ENCODE peak calls at places on chromosome 20, in seven cellular contexts. S is heart left ventricle, E is K562, G is stomach, Q is GM12878, Z is sigmoid colon, J is HepG2. Y is an unnamed sample.

GRCh38 chr20:44692932-44693476 is 22.2 kb upstream of the CCN5 start:
- DNase-seq in Q (no peak), Z (peak), S (peak), E (no peak), J (peak), G (peak), Y (peak)

GRCh38 chr20:61797200-61797599 is 268.5 kb downstream of the TAF4 start:
- DNase-seq in Q (no peak), J (no peak), S (no peak), E (no peak), G (no peak), Z (no peak), Y (no peak)

GRCh38 chr20:57323034-57323433 is 6.6 kb upstream of the SPO11 start:
- DNase-seq in J (no peak), S (no peak), G (no peak), Q (no peak), Z (no peak), E (no peak), Y (no peak)

GRCh38 chr20:7924692-7925091 is 15.6 kb downstream of the HAO1 start:
- DNase-seq in G (no peak), E (no peak), Z (no peak), Q (no peak), J (peak), S (no peak), Y (no peak)

GRCh38 chr20:33261465-33261864 is 21.5 kb upstream of the BPIFB1 start:
- DNase-seq in Q (no peak), E (no peak), G (no peak), S (no peak), J (no peak), Z (no peak), Y (no peak)

GRCh38 chr20:17541996-17542395 is 10.8 kb upstream of the BFSP1 start:
- DNase-seq in Q (no peak), E (no peak), S (no peak), G (no peak), Z (no peak), J (no peak), Y (no peak)

GRCh38 chr20:51628533-51629398 is 86.2 kb upstream of the NFATC2 start:
- DNase-seq in G (no peak), S (no peak), Z (no peak), J (peak), E (no peak), Q (no peak), Y (no peak)

GRCh38 chr20:18225652-18226051 is 62.7 kb upstream of the ZNF133 start:
- DNase-seq in E (no peak), J (no peak), Z (no peak), Q (no peak), G (no peak), S (no peak), Y (no peak)

GRCh38 chr20:1417273-1417672 is 24.4 kb upstream of the FKBP1A start:
- DNase-seq in Z (no peak), S (no peak), Q (no peak), J (peak), G (no peak), E (no peak), Y (peak)

GRCh38 chr20:50628853-50629674 is 62.3 kb downstream of the RIPOR3 start:
- DNase-seq in J (no peak), Z (no peak), G (no peak), E (no peak), S (no peak), Q (no peak), Y (no peak)

GRCh38 chr20:17660667-17661066 is 21.4 kb downstream of the RRBP1 start:
- DNase-seq in Q (no peak), J (no peak), G (no peak), S (peak), Z (peak), E (no peak), Y (no peak)

GRCh38 chr20:16922834-16923233 is 174.7 kb downstream of the OTOR start:
- DNase-seq in Z (no peak), E (no peak), J (no peak), Q (no peak), G (no peak), S (no peak), Y (no peak)

GRCh38 chr20:34571753-34572152 is 13.2 kb downstream of the MAP1LC3A start:
- DNase-seq in E (no peak), G (no peak), Q (no peak), S (no peak), J (no peak), Z (no peak), Y (no peak)

GRCh38 chr20:21235713-21236445 is 67.3 kb upstream of the XRN2 start:
- DNase-seq in S (peak), Q (no peak), G (peak), E (peak), J (peak), Z (no peak), Y (peak)
- H3K27ac ChIP-seq in S (no peak), Q (no peak), G (no peak), E (no peak), J (no peak), Z (peak), Y (no peak)

GRCh38 chr20:25058051-25058796 is at the start of gene ACSS1:
- DNase-seq in Q (peak), E (peak), J (no peak), S (peak), Z (peak), G (peak), Y (no peak)
- TF ChIP-seq POLR2A in Q (peak), E (no peak), J (no peak), S (peak), Z (no peak), G (no peak), Y (no peak)

DNA sequence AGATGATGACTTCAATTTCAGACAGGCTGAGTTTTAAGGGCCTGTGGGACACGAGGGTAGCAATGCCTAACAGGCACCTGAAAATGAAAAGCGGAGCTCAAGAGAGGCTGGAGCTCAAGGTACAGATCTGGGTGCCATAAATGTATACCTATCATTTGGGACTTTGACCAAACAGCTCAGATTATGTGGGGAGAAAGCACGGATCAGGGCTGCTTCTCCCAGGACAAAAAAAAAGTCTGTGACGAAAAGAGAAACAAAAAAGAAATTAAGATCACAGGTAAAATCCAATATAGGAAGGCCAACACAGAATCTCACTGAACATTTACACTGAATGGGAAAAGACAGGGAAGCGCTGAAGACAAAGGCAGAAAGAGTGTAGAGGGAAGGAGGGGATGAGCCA is 1.9 kb downstream of the PRELID3B start:
- DNase-seq in Z (no peak), E (no peak), J (no peak), Q (no peak), S (no peak), G (no peak), Y (no peak)
- H3K27ac ChIP-seq in Z (no peak), E (no peak), J (no peak), Q (peak), S (no peak), G (no peak), Y (no peak)

GRCh38 chr20:35698298-35699126 is 640 bp downstream of the NFS1 start:
- DNase-seq in S (no peak), J (no peak), Z (peak), G (peak), E (peak), Q (no peak), Y (no peak)

GRCh38 chr20:35697696-35698297 is 1.4 kb downstream of the NFS1 start:
- DNase-seq in Q (no peak), S (no peak), Z (peak), G (peak), E (no peak), J (peak), Y (no peak)

GRCh38 chr20:35699914-35700624 is 864 bp downstream of the ROMO1 start:
- DNase-seq in Z (peak), S (no peak), J (no peak), E (no peak), G (no peak), Q (no peak), Y (no peak)

GRCh38 chr20:35700625-35701148 is 1.5 kb downstream of the ROMO1 start:
- DNase-seq in Z (peak), S (no peak), G (peak), J (no peak), Q (no peak), E (no peak), Y (no peak)

DNA sequence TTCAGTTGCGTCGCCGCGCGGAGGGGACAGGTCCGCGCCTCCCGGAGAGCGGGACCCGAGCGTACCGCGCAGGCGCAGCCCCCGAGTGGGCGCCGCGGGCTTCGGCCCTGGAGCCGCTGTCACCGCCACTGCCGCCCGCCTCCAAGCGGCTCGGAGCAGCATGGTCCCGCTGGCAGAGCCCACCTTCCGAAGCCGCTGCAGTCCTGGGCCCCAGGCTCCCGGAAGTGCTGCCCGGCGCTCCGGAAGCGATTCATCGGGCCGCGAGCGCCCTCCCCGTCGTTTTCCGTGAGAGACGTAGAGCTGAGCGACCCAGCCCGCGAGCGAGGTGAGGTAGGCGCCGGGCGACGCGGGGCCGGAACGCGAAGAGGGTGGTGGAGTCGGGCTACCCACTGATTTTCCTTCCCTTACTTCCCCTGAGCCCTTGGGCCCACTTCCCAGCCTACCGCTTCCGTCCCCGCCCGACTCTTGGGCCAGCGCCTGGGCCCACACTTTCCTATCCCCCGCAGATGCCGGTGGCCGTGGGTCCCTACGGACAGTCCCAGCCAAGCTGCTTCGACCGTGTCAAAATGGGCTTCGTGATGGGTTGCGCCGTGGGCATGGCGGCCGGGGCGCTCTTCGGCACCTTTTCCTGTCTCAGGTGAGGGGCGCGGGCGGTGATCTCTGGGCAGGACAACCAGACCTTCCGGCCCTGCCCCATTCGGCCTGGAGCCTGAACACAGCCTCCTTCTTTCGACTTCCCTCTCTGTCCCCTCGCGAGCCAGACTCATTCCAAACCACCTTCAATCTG is at the start of the genes NFS1 and ROMO1:
- DNase-seq in Q (peak), G (peak), E (peak), J (peak), S (peak), Z (peak), Y (peak)
- TF ChIP-seq POLR2A in Q (peak), G (no peak), E (peak), J (peak), S (peak), Z (peak), Y (peak)

GRCh38 chr20:4967752-4968477 is 33.4 kb downstream of the SLC23A2 start:
- DNase-seq in E (no peak), Z (no peak), G (no peak), J (peak), S (no peak), Q (no peak), Y (no peak)

GRCh38 chr20:4972506-4973251 is 28.6 kb downstream of the SLC23A2 start:
- DNase-seq in J (no peak), S (no peak), Z (no peak), Q (no peak), G (no peak), E (no peak), Y (no peak)

GRCh38 chr20:4971064-4971463 is 30.2 kb downstream of the SLC23A2 start:
- DNase-seq in J (no peak), Z (no peak), E (no peak), G (no peak), S (no peak), Q (no peak), Y (no peak)

GRCh38 chr20:4978050-4978918 is 23.0 kb downstream of the SLC23A2 start:
- DNase-seq in Q (no peak), Z (no peak), J (no peak), E (no peak), G (no peak), S (no peak), Y (no peak)

GRCh38 chr20:4973330-4974097 is 27.8 kb downstream of the SLC23A2 start:
- DNase-seq in J (peak), G (peak), S (no peak), Q (peak), E (no peak), Z (peak), Y (no peak)
- H3K27ac ChIP-seq in J (peak), G (peak), S (peak), Q (peak), E (no peak), Z (peak), Y (no peak)

GRCh38 chr20:38472513-38473352 is at the start of gene RALGAPB:
- DNase-seq in E (peak), J (peak), S (peak), Z (peak), G (peak), Q (peak), Y (peak)
- TF ChIP-seq POLR2A in E (peak), J (peak), S (peak), Z (no peak), G (no peak), Q (peak), Y (peak)